ENCODE peak calls at places on chromosomes 13 and 19, in ten cellular contexts. J, V, O, I, W, G, N, B, R and Z are unnamed samples.
A peak's percentile ranks its signal among the peaks of the same experiment; 100 is the strongest.

GRCh38 chr13:101621099-101621498 is 168.6 kb downstream of the ITGBL1 start:
- DNase-seq in J (no peak), V (no peak), O (no peak), I (no peak), W (no peak), G (no peak), N (no peak), B (no peak), R (no peak), Z (no peak)

GRCh38 chr13:62933809-62934208 is 1518.2 kb upstream of the PCDH20 start:
- DNase-seq in J (no peak), V (no peak), O (no peak), I (no peak), W (no peak), G (no peak), N (no peak), B (no peak), R (no peak), Z (no peak)

GRCh38 chr13:75850915-75851314 is 214.8 kb downstream of the LMO7 start:
- DNase-seq in J (no peak), V (no peak), O (no peak), I (no peak), W (no peak), G (no peak), N (no peak), B (no peak), R (no peak), Z (no peak)

GRCh38 chr13:96862093-96862492 is 132.2 kb downstream of the OXGR1 start:
- DNase-seq in J (no peak), V (no peak), O (no peak), I (no peak), W (no peak), G (no peak), N (no peak), B (no peak), R (no peak), Z (no peak)

GRCh38 chr19:42553292-42554045 is 25.2 kb upstream of the CEACAM1 start:
- DNase-seq in J (no peak), V (no peak), O (no peak), I (no peak), W (no peak), G (no peak), N (no peak), B (peak; percentile 79), R (peak; percentile 93), Z (no peak)

GRCh38 chr19:18504886-18505610 is 16.8 kb downstream of the ELL start:
- DNase-seq in J (no peak), V (no peak), O (no peak), I (no peak), W (no peak), G (no peak), N (no peak), B (no peak), R (no peak), Z (no peak)

GRCh38 chr13:33910267-33910666 is 92.3 kb downstream of the RFC3 start:
- DNase-seq in J (no peak), V (no peak), O (no peak), I (no peak), W (no peak), G (no peak), N (no peak), B (no peak), R (no peak), Z (no peak)

GRCh38 chr13:99218969-99219368 is 18.3 kb downstream of the UBAC2 start:
- DNase-seq in J (no peak), V (no peak), O (no peak), I (no peak), W (no peak), G (no peak), N (no peak), B (no peak), R (no peak), Z (no peak)

GRCh38 chr19:1651548-1652394 is 644 bp downstream of the TCF3 start:
- DNase-seq in J (no peak), V (no peak), O (no peak), I (no peak), W (no peak), G (no peak), N (peak; percentile 33), B (peak; percentile 37), R (peak; percentile 39), Z (no peak)

GRCh38 chr19:49592486-49593232 is 1.7 kb downstream of the PRR12 start:
- DNase-seq in J (peak; percentile 83), V (no peak), O (no peak), I (peak; percentile 74), W (peak; percentile 26), G (no peak), N (no peak), B (no peak), R (peak; percentile 19), Z (no peak)

GRCh38 chr19:17841810-17842662 is 5.7 kb downstream of the JAK3 start:
- DNase-seq in J (peak; percentile 100), V (no peak), O (peak; percentile 21), I (peak; percentile 95), W (peak; percentile 89), G (peak; percentile 84), N (peak; percentile 88), B (peak; percentile 70), R (peak; percentile 92), Z (no peak)

GRCh38 chr13:109569938-109570711 is 216.3 kb downstream of the IRS2 start:
- DNase-seq in J (no peak), V (no peak), O (no peak), I (no peak), W (no peak), G (no peak), N (no peak), B (no peak), R (peak; percentile 16), Z (no peak)

GRCh38 chr13:69287050-69287698 is 820.5 kb upstream of the ATXN8OS start:
- DNase-seq in J (no peak), V (no peak), O (no peak), I (peak; percentile 9), W (no peak), G (no peak), N (no peak), B (no peak), R (no peak), Z (no peak)

GRCh38 chr13:42084722-42085121 is 36.3 kb downstream of the DGKH start:
- DNase-seq in J (no peak), V (no peak), O (no peak), I (no peak), W (no peak), G (no peak), N (no peak), B (no peak), R (no peak), Z (no peak)

GRCh38 chr13:40986328-40986856 is 32.7 kb downstream of the ELF1 start:
- DNase-seq in J (no peak), V (no peak), O (no peak), I (peak; percentile 19), W (no peak), G (no peak), N (no peak), B (peak; percentile 47), R (peak; percentile 44), Z (no peak)

GRCh38 chr19:39083983-39084731 is at the start of gene ACP7:
- DNase-seq in J (peak; percentile 59), V (no peak), O (peak; percentile 78), I (no peak), W (no peak), G (no peak), N (no peak), B (no peak), R (no peak), Z (no peak)

GRCh38 chr19:18904334-18905057 is 8.5 kb upstream of the CERS1 start:
- DNase-seq in J (no peak), V (no peak), O (no peak), I (no peak), W (no peak), G (no peak), N (no peak), B (no peak), R (no peak), Z (peak; percentile 77)

GRCh38 chr13:75353786-75354193 is 128.2 kb downstream of the TBC1D4 start:
- DNase-seq in J (no peak), V (no peak), O (no peak), I (no peak), W (no peak), G (no peak), N (no peak), B (peak; percentile 82), R (no peak), Z (no peak)

DNA sequence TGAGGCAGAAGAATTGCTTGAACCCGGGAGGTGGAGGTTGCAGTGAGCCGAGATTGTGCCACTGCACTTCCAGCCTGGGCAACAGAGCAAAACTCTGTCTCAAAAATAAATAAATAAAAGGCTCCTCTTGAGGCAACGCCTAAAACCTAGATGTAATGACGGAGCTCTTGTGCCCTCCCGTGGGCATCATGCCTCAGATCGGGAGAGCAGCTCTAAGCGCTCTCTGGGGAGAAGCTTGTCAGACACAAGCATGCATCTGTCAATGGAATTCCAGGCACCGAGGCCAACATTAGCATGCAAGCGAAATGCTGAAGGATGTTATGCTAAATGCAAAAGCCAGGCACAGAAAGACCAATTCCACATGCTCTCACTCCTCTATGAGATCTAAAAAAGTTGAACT is 45.6 kb upstream of the MRI1 start:
- DNase-seq in J (peak; percentile 63), V (no peak), O (peak; percentile 54), I (peak; percentile 65), W (no peak), G (no peak), N (no peak), B (peak; percentile 68), R (peak; percentile 48), Z (no peak)
- TF ChIP-seq CTCF in J (peak; percentile 64), V (peak; percentile 20), O (peak; percentile 24), I (peak; percentile 39), W (peak; percentile 34), G (peak; percentile 33), N (no peak), B (peak; percentile 46), R (peak; percentile 28), Z (peak; percentile 82)

DNA sequence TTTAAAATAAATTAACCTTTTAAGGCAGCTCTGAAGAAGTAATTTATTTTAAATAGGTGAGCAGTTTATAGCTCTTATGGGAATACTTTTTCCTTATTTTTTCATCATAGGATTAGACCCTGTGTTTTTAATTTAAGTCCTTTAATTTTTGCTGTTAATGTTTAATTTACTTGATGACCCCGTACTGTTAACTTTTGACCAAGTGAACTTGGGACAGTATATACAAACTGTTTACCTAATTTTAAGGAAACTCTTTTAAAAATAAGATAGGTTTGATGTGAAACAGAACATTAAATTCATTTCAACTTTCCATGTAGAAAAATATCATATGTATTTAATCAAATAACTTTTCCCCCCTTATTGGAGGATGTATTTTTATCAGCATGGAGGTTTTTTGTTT is 74.4 kb downstream of the KCNRG start:
- DNase-seq in J (no peak), V (no peak), O (no peak), I (no peak), W (no peak), G (no peak), N (no peak), B (no peak), R (no peak), Z (no peak)
- TF ChIP-seq CTCF in J (no peak), V (no peak), O (no peak), I (no peak), W (no peak), G (no peak), N (no peak), B (no peak), R (no peak), Z (no peak)

GRCh38 chr13:85798999-85799646 is at the start of gene SLITRK6:
- DNase-seq in J (peak; percentile 70), V (no peak), O (peak; percentile 10), I (peak; percentile 81), W (no peak), G (no peak), N (peak; percentile 18), B (peak; percentile 84), R (peak; percentile 85), Z (no peak)
- TF ChIP-seq CTCF in J (peak; percentile 26), V (no peak), O (no peak), I (peak; percentile 9), W (no peak), G (no peak), N (no peak), B (no peak), R (peak; percentile 48), Z (peak; percentile 59)

GRCh38 chr13:78586706-78587105 is 16.6 kb downstream of the POU4F1 start:
- DNase-seq in J (peak; percentile 92), V (no peak), O (no peak), I (no peak), W (no peak), G (no peak), N (peak; percentile 61), B (no peak), R (no peak), Z (no peak)
- TF ChIP-seq CTCF in J (peak; percentile 94), V (no peak), O (no peak), I (no peak), W (peak; percentile 51), G (no peak), N (peak; percentile 64), B (peak; percentile 13), R (peak; percentile 28), Z (peak; percentile 38)